ENCODE peak calls at places on chromosomes 7 and 10, in ten cellular contexts. F, L, G, T, K, C, D, Y, R and Z are unnamed samples.
A peak's percentile ranks its signal among the peaks of the same experiment; 100 is the strongest.

GRCh38 chr7:35524112-35524804 is 170.7 kb downstream of the HERPUD2 start:
- DNase-seq in F (no peak), L (no peak), G (no peak), T (no peak), K (no peak), C (no peak), D (no peak), Y (no peak), R (no peak), Z (no peak)

GRCh38 chr7:123154231-123154860 is 45.4 kb downstream of the SLC13A1 start:
- DNase-seq in F (peak; percentile 58), L (no peak), G (peak; percentile 71), T (peak; percentile 65), K (peak; percentile 4), C (no peak), D (peak; percentile 84), Y (peak; percentile 75), R (peak; percentile 0), Z (peak; percentile 20)

GRCh38 chr7:1970895-1971294 is 261.9 kb downstream of the MAD1L1 start:
- DNase-seq in F (no peak), L (peak; percentile 52), G (no peak), T (no peak), K (no peak), C (peak; percentile 19), D (no peak), Y (no peak), R (no peak), Z (no peak)

GRCh38 chr7:100154651-100155491 is 3.7 kb downstream of the TRAPPC14 start:
- DNase-seq in F (no peak), L (peak; percentile 79), G (no peak), T (no peak), K (no peak), C (no peak), D (no peak), Y (no peak), R (no peak), Z (no peak)

GRCh38 chr7:129797224-129797789 is 155.5 kb downstream of the UBE2H start:
- DNase-seq in F (no peak), L (peak; percentile 29), G (no peak), T (no peak), K (no peak), C (no peak), D (peak; percentile 11), Y (no peak), R (no peak), Z (no peak)

GRCh38 chr7:93949468-93949867 is 27.9 kb downstream of the GNG11 start:
- DNase-seq in F (no peak), L (no peak), G (no peak), T (peak; percentile 90), K (no peak), C (no peak), D (no peak), Y (peak; percentile 52), R (peak; percentile 89), Z (peak; percentile 58)

GRCh38 chr10:35640951-35641429 is 1.1 kb downstream of the FZD8 start:
- DNase-seq in F (peak; percentile 83), L (peak; percentile 85), G (peak; percentile 82), T (peak; percentile 81), K (peak; percentile 28), C (peak; percentile 81), D (peak; percentile 83), Y (peak; percentile 67), R (peak; percentile 19), Z (peak; percentile 65)

GRCh38 chr10:31096161-31096560 is 64.5 kb upstream of the ZNF438 start:
- DNase-seq in F (no peak), L (no peak), G (no peak), T (no peak), K (no peak), C (no peak), D (no peak), Y (no peak), R (no peak), Z (no peak)

GRCh38 chr7:135253851-135254815 is 20.5 kb downstream of the STRA8 start:
- DNase-seq in F (no peak), L (peak; percentile 82), G (peak; percentile 88), T (peak; percentile 68), K (peak; percentile 49), C (peak; percentile 73), D (peak; percentile 58), Y (peak; percentile 24), R (peak; percentile 31), Z (peak; percentile 42)

GRCh38 chr7:42745357-42746022 is 166.4 kb downstream of the C7orf25 start:
- DNase-seq in F (peak; percentile 52), L (no peak), G (no peak), T (no peak), K (peak; percentile 18), C (no peak), D (peak; percentile 31), Y (no peak), R (no peak), Z (no peak)

GRCh38 chr7:631291-631711 is 95.2 kb upstream of the DNAAF5 start:
- DNase-seq in F (no peak), L (peak; percentile 62), G (peak; percentile 56), T (no peak), K (no peak), C (peak; percentile 37), D (no peak), Y (no peak), R (no peak), Z (no peak)

GRCh38 chr10:124650820-124651401 is 93.3 kb downstream of the FAM53B start:
- DNase-seq in F (no peak), L (peak; percentile 87), G (no peak), T (peak; percentile 18), K (no peak), C (no peak), D (no peak), Y (no peak), R (no peak), Z (no peak)

GRCh38 chr7:35571596-35572240 is 123.2 kb downstream of the HERPUD2 start:
- DNase-seq in F (no peak), L (no peak), G (no peak), T (no peak), K (no peak), C (no peak), D (no peak), Y (no peak), R (no peak), Z (no peak)

GRCh38 chr10:13740416-13740815 is 153.7 kb downstream of the PRPF18 start:
- DNase-seq in F (no peak), L (no peak), G (no peak), T (no peak), K (no peak), C (no peak), D (no peak), Y (no peak), R (no peak), Z (no peak)

GRCh38 chr10:10716972-10717371 is 300.7 kb upstream of the CELF2 start:
- DNase-seq in F (no peak), L (no peak), G (no peak), T (no peak), K (no peak), C (no peak), D (no peak), Y (no peak), R (no peak), Z (no peak)

GRCh38 chr10:10714327-10714726 is 303.3 kb upstream of the CELF2 start:
- DNase-seq in F (no peak), L (no peak), G (no peak), T (no peak), K (no peak), C (no peak), D (no peak), Y (no peak), R (no peak), Z (no peak)
- H3K4me3 ChIP-seq in F (no peak overlapping the region), L (no peak overlapping the region), G (no peak overlapping the region), T (no peak overlapping the region), K (no peak overlapping the region), C (no peak overlapping the region), D (no peak overlapping the region), Y (no peak overlapping the region), R (no peak overlapping the region), Z (no peak overlapping the region)

GRCh38 chr10:102779680-102780079 is 35.9 kb downstream of the WBP1L start:
- DNase-seq in F (no peak), L (no peak), G (no peak), T (no peak), K (peak; percentile 77), C (no peak), D (no peak), Y (no peak), R (no peak), Z (no peak)
- H3K4me3 ChIP-seq in F (no peak overlapping the region), L (no peak overlapping the region), G (no peak overlapping the region), T (no peak overlapping the region), K (peak overlapping the region; percentile 16), C (no peak overlapping the region), D (no peak overlapping the region), Y (no peak overlapping the region), R (no peak overlapping the region), Z (no peak overlapping the region)

GRCh38 chr10:80411267-80411668 is 2.9 kb downstream of the PRXL2A start:
- DNase-seq in F (no peak), L (no peak), G (no peak), T (no peak), K (no peak), C (peak; percentile 83), D (peak; percentile 31), Y (no peak), R (no peak), Z (no peak)

GRCh38 chr10:80409121-80409520 is 770 bp downstream of the PRXL2A start:
- DNase-seq in F (no peak), L (no peak), G (no peak), T (no peak), K (no peak), C (no peak), D (no peak), Y (no peak), R (no peak), Z (no peak)

GRCh38 chr10:80410578-80411145 is 2.3 kb downstream of the PRXL2A start:
- DNase-seq in F (no peak), L (no peak), G (no peak), T (no peak), K (no peak), C (no peak), D (no peak), Y (no peak), R (no peak), Z (no peak)

GRCh38 chr10:80411681-80412230 is 3.4 kb downstream of the PRXL2A start:
- DNase-seq in F (no peak), L (no peak), G (no peak), T (no peak), K (no peak), C (no peak), D (no peak), Y (no peak), R (no peak), Z (no peak)

GRCh38 chr10:80410122-80410521 is 1.8 kb downstream of the PRXL2A start:
- DNase-seq in F (no peak), L (no peak), G (no peak), T (no peak), K (no peak), C (no peak), D (no peak), Y (no peak), R (no peak), Z (no peak)
- H3K4me3 ChIP-seq in F (no peak overlapping the region), L (no peak overlapping the region), G (no peak overlapping the region), T (no peak overlapping the region), K (peak overlapping the region; percentile 32), C (peak overlapping the region; percentile 11), D (no peak overlapping the region), Y (no peak overlapping the region), R (no peak overlapping the region), Z (no peak overlapping the region)

DNA sequence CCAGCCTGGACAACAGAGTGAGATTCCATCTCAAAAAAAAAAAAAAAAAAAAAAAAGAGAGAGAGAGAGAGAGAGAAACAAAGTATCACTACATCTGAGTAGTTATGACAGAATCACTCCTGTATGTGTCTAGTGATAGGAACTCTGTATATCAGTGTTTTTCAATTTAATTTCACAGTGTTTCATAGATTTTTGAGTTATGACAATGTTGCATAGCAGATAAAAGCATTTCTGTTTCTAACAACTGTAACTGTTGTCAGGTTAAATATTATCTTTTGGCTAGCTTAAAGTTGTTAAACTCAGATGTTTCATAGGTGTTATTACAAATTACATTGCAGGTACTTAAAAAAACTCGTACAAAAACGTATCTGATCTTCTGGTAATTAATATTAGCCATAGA is 60.3 kb downstream of the PLXDC2 start:
- DNase-seq in F (no peak), L (no peak), G (no peak), T (no peak), K (no peak), C (no peak), D (no peak), Y (no peak), R (no peak), Z (no peak)
- H3K4me3 ChIP-seq in F (no peak overlapping the region), L (no peak overlapping the region), G (no peak overlapping the region), T (no peak overlapping the region), K (no peak overlapping the region), C (no peak overlapping the region), D (no peak overlapping the region), Y (no peak overlapping the region), R (no peak overlapping the region), Z (no peak overlapping the region)